ENCODE peak calls at places on chromosomes 13 and 19, in four cellular contexts. Z is IMR-90; C is tibial nerve; G is activated CD4-positive, alpha-beta T cell treated with anti-CD3 and anti-CD28 coated beads, Interleukin-2, amount 50 U/mL, for 48 hours. B is an unnamed sample.
A peak's percentile ranks its signal among the peaks of the same experiment; 100 is the strongest.

GRCh38 chr19:10412257-10412977 is 7.9 kb upstream of the PDE4A start:
- DNase-seq in Z (no peak), C (no peak), G (no peak), B (no peak)

GRCh38 chr13:58302349-58302748 is 670.8 kb downstream of the PCDH17 start:
- DNase-seq in Z (no peak), C (no peak), G (no peak), B (no peak)

GRCh38 chr19:18895828-18896341 is at the start of gene CERS1:
- DNase-seq in Z (no peak), C (no peak), G (no peak), B (no peak)

GRCh38 chr13:110014719-110015118 is 228.3 kb upstream of the IRS2 start:
- DNase-seq in Z (no peak), C (no peak), G (no peak), B (no peak)

GRCh38 chr19:45376045-45376724 is 5.8 kb upstream of the ERCC2 start:
- DNase-seq in Z (peak; percentile 94), C (no peak), G (no peak), B (no peak)

GRCh38 chr13:21739771-21740170 is 68.9 kb downstream of the FGF9 start:
- DNase-seq in Z (peak; percentile 11), C (no peak), G (no peak), B (no peak)

GRCh38 chr19:22601906-22602630 is 32.1 kb upstream of the ZNF492 start:
- DNase-seq in Z (no peak), C (no peak), G (no peak), B (no peak)

GRCh38 chr19:32675720-32676185 is at the start of gene RGS9BP:
- DNase-seq in Z (peak; percentile 59), C (peak; percentile 58), G (peak; percentile 73), B (no peak)

GRCh38 chr19:33414667-33415605 is 41.4 kb downstream of the CEBPG start:
- DNase-seq in Z (no peak), C (no peak), G (no peak), B (no peak)

GRCh38 chr19:47330466-47330869 is 1.5 kb upstream of the C5AR2 start:
- DNase-seq in Z (peak; percentile 59), C (no peak), G (no peak), B (no peak)